ENCODE peak calls at places on chromosomes 1 and 21, in ten cellular contexts. Z is stomach; X is fibroblast of lung; U is cardiac muscle cell; B is thyroid gland; L is uterus; A is SJSA1; E is heart left ventricle; K is CD8-positive, alpha-beta memory T cell; C is aorta. I is an unnamed sample.

GRCh38 chr1:225746361-225747179 is 31.1 kb upstream of the SRP9 start:
- DNase-seq in Z (peak; percentile 75), X (peak; percentile 94), U (no peak), B (peak; percentile 53), L (peak; percentile 87), A (peak; percentile 79), E (peak; percentile 85), K (no peak), C (peak; percentile 80), I (peak; percentile 60)

GRCh38 chr21:45052960-45053359 is 21.4 kb upstream of the ADARB1 start:
- DNase-seq in Z (no peak), X (no peak), U (no peak), B (no peak), L (no peak), A (no peak), E (no peak), K (no peak), C (peak; percentile 64), I (no peak)

GRCh38 chr1:40394456-40395172 is 21.1 kb downstream of the SMAP2 start:
- DNase-seq in Z (no peak), X (no peak), U (no peak), B (no peak), L (no peak), A (peak; percentile 61), E (no peak), K (no peak), C (no peak), I (no peak)

GRCh38 chr1:225848044-225848955 is 33.9 kb downstream of the TMEM63A start:
- DNase-seq in Z (no peak), X (no peak), U (no peak), B (no peak), L (no peak), A (no peak), E (peak; percentile 67), K (no peak), C (no peak), I (no peak)

GRCh38 chr1:185938396-185938795 is 204.2 kb downstream of the HMCN1 start:
- DNase-seq in Z (no peak), X (no peak), U (no peak), B (no peak), L (no peak), A (peak; percentile 63), E (peak; percentile 38), K (no peak), C (no peak), I (no peak)

GRCh38 chr1:149884433-149885363 is 14.7 kb upstream of the BOLA1 start:
- DNase-seq in Z (no peak), X (peak; percentile 37), U (no peak), B (no peak), L (no peak), A (no peak), E (no peak), K (no peak), C (no peak), I (no peak)

GRCh38 chr1:30087465-30087864 is 635.9 kb downstream of the MATN1 start:
- DNase-seq in Z (no peak), X (no peak), U (peak; percentile 34), B (no peak), L (no peak), A (peak; percentile 8), E (no peak), K (no peak), C (no peak), I (no peak)

GRCh38 chr1:245291351-245291750 is 136.6 kb downstream of the KIF26B start:
- DNase-seq in Z (no peak), X (no peak), U (no peak), B (no peak), L (no peak), A (no peak), E (no peak), K (no peak), C (no peak), I (no peak)

GRCh38 chr1:170360601-170361000 is 171.4 kb upstream of the GORAB start:
- DNase-seq in Z (no peak), X (no peak), U (no peak), B (no peak), L (no peak), A (no peak), E (no peak), K (no peak), C (no peak), I (no peak)

GRCh38 chr1:191026828-191027227 is 549.2 kb upstream of the BRINP3 start:
- DNase-seq in Z (no peak), X (no peak), U (no peak), B (no peak), L (no peak), A (no peak), E (no peak), K (no peak), C (no peak), I (no peak)

GRCh38 chr1:191025896-191026642 is 548.4 kb upstream of the BRINP3 start:
- DNase-seq in Z (no peak), X (no peak), U (no peak), B (no peak), L (no peak), A (no peak), E (no peak), K (no peak), C (peak; percentile 62), I (no peak)

GRCh38 chr1:191022856-191023255 is 545.2 kb upstream of the BRINP3 start:
- DNase-seq in Z (no peak), X (peak; percentile 22), U (no peak), B (no peak), L (no peak), A (no peak), E (no peak), K (no peak), C (no peak), I (no peak)
- H3K27ac ChIP-seq in Z (no peak overlapping the region), X (no peak overlapping the region), U (no peak overlapping the region), B (no peak overlapping the region), L (no peak overlapping the region), A (no peak overlapping the region), E (no peak overlapping the region), K (no peak overlapping the region), C (no peak overlapping the region), I (no peak overlapping the region)

DNA sequence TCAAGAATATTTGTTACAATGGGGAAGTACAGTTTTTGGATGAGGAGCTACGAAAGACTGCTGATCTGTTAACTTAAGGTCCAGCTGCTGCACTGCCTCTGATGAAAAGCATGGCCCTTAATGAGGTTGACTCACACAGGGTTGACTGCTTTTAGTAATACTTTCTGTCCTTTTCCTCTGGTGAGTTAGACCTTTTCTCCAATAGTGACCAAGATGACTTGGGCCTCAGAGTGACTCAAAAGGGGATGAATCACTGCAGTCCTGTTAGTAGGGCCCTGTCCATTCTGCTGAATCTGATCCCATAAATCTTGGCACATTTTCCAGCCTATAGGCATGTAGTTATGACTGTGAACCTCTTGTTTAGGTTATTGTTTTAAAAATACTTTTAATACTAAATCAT is 2.7 kb downstream of the DISP1 start:
- DNase-seq in Z (no peak), X (peak; percentile 99), U (no peak), B (no peak), L (peak; percentile 36), A (peak; percentile 75), E (peak; percentile 32), K (no peak), C (no peak), I (no peak)
- H3K27ac ChIP-seq in Z (no peak overlapping the region), X (peak overlapping the region; percentile 43), U (no peak overlapping the region), B (peak overlapping the region; percentile 59), L (peak overlapping the region; percentile 44), A (no peak overlapping the region), E (peak overlapping the region; percentile 3), K (no peak overlapping the region), C (peak overlapping the region; percentile 8), I (no peak overlapping the region)

GRCh38 chr21:41482321-41482720 is 25.6 kb downstream of the TMPRSS2 start:
- DNase-seq in Z (no peak), X (peak; percentile 14), U (no peak), B (no peak), L (no peak), A (peak; percentile 30), E (no peak), K (no peak), C (no peak), I (no peak)
- H3K27ac ChIP-seq in Z (no peak overlapping the region), X (no peak overlapping the region), U (no peak overlapping the region), B (no peak overlapping the region), L (no peak overlapping the region), A (no peak overlapping the region), E (no peak overlapping the region), K (no peak overlapping the region), C (no peak overlapping the region), I (no peak overlapping the region)

GRCh38 chr21:42757422-42757821 is 104.0 kb downstream of the PDE9A start:
- DNase-seq in Z (no peak), X (no peak), U (no peak), B (no peak), L (no peak), A (no peak), E (no peak), K (no peak), C (no peak), I (no peak)
- H3K27ac ChIP-seq in Z (no peak overlapping the region), X (no peak overlapping the region), U (no peak overlapping the region), B (no peak overlapping the region), L (no peak overlapping the region), A (no peak overlapping the region), E (no peak overlapping the region), K (no peak overlapping the region), C (no peak overlapping the region), I (no peak overlapping the region)

I was measured in psoas muscle.